ENCODE peak calls at places on chromosome 6, in six cellular contexts. One of them, this sample, is unnamed.

GRCh38 chr6:163306000-163306399 is 108.5 kb upstream of the QKI start:
- DNase-seq in psoas muscle: no peak
- DNase-seq in upper lobe of right lung: no peak
- DNase-seq in mesenchymal stem cell: no peak
- DNase-seq in mammary epithelial cell: no peak
- DNase-seq in effector memory CD4-positive, alpha-beta T cell: no peak
- DNase-seq in this sample: no peak

GRCh38 chr6:5422321-5422915 is 161.1 kb downstream of the FARS2 start:
- DNase-seq in mesenchymal stem cell: peak; percentile 47
- DNase-seq in upper lobe of right lung: no peak
- DNase-seq in psoas muscle: no peak
- DNase-seq in effector memory CD4-positive, alpha-beta T cell: no peak
- DNase-seq in mammary epithelial cell: peak; percentile 14
- DNase-seq in this sample: no peak

GRCh38 chr6:46925563-46926253 is 4.0 kb upstream of the ADGRF5 start:
- DNase-seq in psoas muscle: peak; percentile 38
- DNase-seq in mesenchymal stem cell: peak; percentile 66
- DNase-seq in mammary epithelial cell: peak; percentile 71
- DNase-seq in upper lobe of right lung: peak; percentile 78
- DNase-seq in effector memory CD4-positive, alpha-beta T cell: no peak
- DNase-seq in this sample: no peak

GRCh38 chr6:71181565-71181964 is 107.0 kb upstream of the OGFRL1 start:
- DNase-seq in mesenchymal stem cell: peak; percentile 62
- DNase-seq in psoas muscle: no peak
- DNase-seq in effector memory CD4-positive, alpha-beta T cell: no peak
- DNase-seq in mammary epithelial cell: peak; percentile 81
- DNase-seq in upper lobe of right lung: no peak
- DNase-seq in this sample: no peak

GRCh38 chr6:132491303-132491702 is 21.6 kb downstream of the STX7 start:
- DNase-seq in mesenchymal stem cell: no peak
- DNase-seq in effector memory CD4-positive, alpha-beta T cell: no peak
- DNase-seq in upper lobe of right lung: no peak
- DNase-seq in mammary epithelial cell: no peak
- DNase-seq in psoas muscle: peak; percentile 33
- DNase-seq in this sample: no peak

GRCh38 chr6:3063733-3064700 is 4.3 kb upstream of the RIPK1 start:
- DNase-seq in mammary epithelial cell: peak; percentile 89
- DNase-seq in upper lobe of right lung: peak; percentile 98
- DNase-seq in mesenchymal stem cell: peak; percentile 96
- DNase-seq in effector memory CD4-positive, alpha-beta T cell: peak; percentile 83
- DNase-seq in psoas muscle: peak; percentile 95
- DNase-seq in this sample: peak; percentile 85

GRCh38 chr6:18031189-18031588 is 43.8 kb upstream of the KIF13A start:
- DNase-seq in effector memory CD4-positive, alpha-beta T cell: no peak
- DNase-seq in psoas muscle: no peak
- DNase-seq in mammary epithelial cell: no peak
- DNase-seq in upper lobe of right lung: no peak
- DNase-seq in mesenchymal stem cell: no peak
- DNase-seq in this sample: no peak

GRCh38 chr6:156977527-156978291 is 200.5 kb downstream of the ARID1B start:
- DNase-seq in effector memory CD4-positive, alpha-beta T cell: no peak
- DNase-seq in upper lobe of right lung: no peak
- DNase-seq in mesenchymal stem cell: no peak
- DNase-seq in mammary epithelial cell: peak; percentile 46
- DNase-seq in psoas muscle: no peak
- DNase-seq in this sample: no peak

GRCh38 chr6:143427109-143427817 is 23.2 kb downstream of the ADAT2 start:
- DNase-seq in psoas muscle: peak; percentile 55
- DNase-seq in effector memory CD4-positive, alpha-beta T cell: peak; percentile 47
- DNase-seq in mammary epithelial cell: peak; percentile 70
- DNase-seq in mesenchymal stem cell: peak; percentile 83
- DNase-seq in upper lobe of right lung: peak; percentile 85
- DNase-seq in this sample: peak; percentile 68

GRCh38 chr6:47655719-47656595 is 42.4 kb upstream of the ADGRF4 start:
- DNase-seq in mammary epithelial cell: peak; percentile 87
- DNase-seq in upper lobe of right lung: no peak
- DNase-seq in mesenchymal stem cell: peak; percentile 65
- DNase-seq in effector memory CD4-positive, alpha-beta T cell: no peak
- DNase-seq in psoas muscle: peak; percentile 16
- DNase-seq in this sample: no peak

GRCh38 chr6:158565122-158565429 is 5.2 kb downstream of the TMEM181 start:
- DNase-seq in psoas muscle: no peak
- DNase-seq in effector memory CD4-positive, alpha-beta T cell: no peak
- DNase-seq in mesenchymal stem cell: no peak
- DNase-seq in upper lobe of right lung: no peak
- DNase-seq in mammary epithelial cell: no peak
- DNase-seq in this sample: no peak

GRCh38 chr6:31621320-31621939 is 915 bp downstream of the PRRC2A start:
- DNase-seq in upper lobe of right lung: no peak
- DNase-seq in mammary epithelial cell: no peak
- DNase-seq in mesenchymal stem cell: peak; percentile 24
- DNase-seq in psoas muscle: no peak
- DNase-seq in effector memory CD4-positive, alpha-beta T cell: no peak
- DNase-seq in this sample: no peak

GRCh38 chr6:112839525-112839961 is 492.4 kb downstream of the RFPL4B start:
- DNase-seq in mammary epithelial cell: peak; percentile 42
- DNase-seq in psoas muscle: no peak
- DNase-seq in mesenchymal stem cell: peak; percentile 82
- DNase-seq in upper lobe of right lung: no peak
- DNase-seq in effector memory CD4-positive, alpha-beta T cell: no peak
- DNase-seq in this sample: no peak

GRCh38 chr6:7138921-7139358 is 31.2 kb downstream of the RREB1 start:
- DNase-seq in effector memory CD4-positive, alpha-beta T cell: peak; percentile 33
- DNase-seq in mesenchymal stem cell: no peak
- DNase-seq in psoas muscle: no peak
- DNase-seq in mammary epithelial cell: peak; percentile 49
- DNase-seq in upper lobe of right lung: no peak
- DNase-seq in this sample: peak; percentile 15

GRCh38 chr6:40585661-40586269 is 1.4 kb downstream of the LRFN2 start:
- DNase-seq in mesenchymal stem cell: peak; percentile 9
- DNase-seq in effector memory CD4-positive, alpha-beta T cell: no peak
- DNase-seq in psoas muscle: no peak
- DNase-seq in mammary epithelial cell: no peak
- DNase-seq in upper lobe of right lung: no peak
- DNase-seq in this sample: no peak

GRCh38 chr6:3314176-3314575 is 55.4 kb downstream of the PSMG4 start:
- DNase-seq in effector memory CD4-positive, alpha-beta T cell: no peak
- DNase-seq in mammary epithelial cell: no peak
- DNase-seq in psoas muscle: no peak
- DNase-seq in mesenchymal stem cell: no peak
- DNase-seq in upper lobe of right lung: no peak
- DNase-seq in this sample: no peak

GRCh38 chr6:160275511-160276003 is 16.9 kb upstream of the SLC22A2 start:
- DNase-seq in mammary epithelial cell: no peak
- DNase-seq in effector memory CD4-positive, alpha-beta T cell: no peak
- DNase-seq in psoas muscle: peak; percentile 83
- DNase-seq in upper lobe of right lung: no peak
- DNase-seq in mesenchymal stem cell: no peak
- DNase-seq in this sample: no peak

GRCh38 chr6:81844686-81845085 is 92.2 kb upstream of the TENT5A start:
- DNase-seq in mammary epithelial cell: no peak
- DNase-seq in psoas muscle: no peak
- DNase-seq in upper lobe of right lung: no peak
- DNase-seq in effector memory CD4-positive, alpha-beta T cell: no peak
- DNase-seq in mesenchymal stem cell: no peak
- DNase-seq in this sample: no peak

GRCh38 chr6:119037941-119038623 is 40.4 kb downstream of the FAM184A start:
- DNase-seq in mammary epithelial cell: no peak
- DNase-seq in psoas muscle: no peak
- DNase-seq in upper lobe of right lung: no peak
- DNase-seq in effector memory CD4-positive, alpha-beta T cell: no peak
- DNase-seq in mesenchymal stem cell: no peak
- DNase-seq in this sample: no peak

GRCh38 chr6:128216917-128217316 is 303.5 kb downstream of the PTPRK start:
- DNase-seq in effector memory CD4-positive, alpha-beta T cell: no peak
- DNase-seq in psoas muscle: no peak
- DNase-seq in mammary epithelial cell: no peak
- DNase-seq in mesenchymal stem cell: no peak
- DNase-seq in upper lobe of right lung: no peak
- DNase-seq in this sample: no peak

GRCh38 chr6:27791182-27791939 is 120.8 kb downstream of the OR2B2 start:
- DNase-seq in psoas muscle: peak; percentile 46
- DNase-seq in mesenchymal stem cell: peak; percentile 86
- DNase-seq in mammary epithelial cell: peak; percentile 85
- DNase-seq in upper lobe of right lung: no peak
- DNase-seq in effector memory CD4-positive, alpha-beta T cell: no peak
- DNase-seq in this sample: no peak

GRCh38 chr6:22330941-22331340 is 34.1 kb upstream of the PRL start:
- DNase-seq in mesenchymal stem cell: no peak
- DNase-seq in upper lobe of right lung: no peak
- DNase-seq in mammary epithelial cell: no peak
- DNase-seq in effector memory CD4-positive, alpha-beta T cell: no peak
- DNase-seq in psoas muscle: no peak
- DNase-seq in this sample: no peak
- H3K9me3 ChIP-seq in mesenchymal stem cell: no peaks in the 10 kb centered on the region
- H3K9me3 ChIP-seq in upper lobe of right lung: no peaks in the 10 kb centered on the region
- H3K9me3 ChIP-seq in mammary epithelial cell: no peaks in the 10 kb centered on the region
- H3K9me3 ChIP-seq in effector memory CD4-positive, alpha-beta T cell: no peaks in the 10 kb centered on the region
- H3K9me3 ChIP-seq in psoas muscle: no peaks in the 10 kb centered on the region
- H3K9me3 ChIP-seq in this sample: no peaks in the 10 kb centered on the region

GRCh38 chr6:352896-353470 is 38.6 kb upstream of the IRF4 start:
- DNase-seq in mesenchymal stem cell: no peak
- DNase-seq in psoas muscle: no peak
- DNase-seq in effector memory CD4-positive, alpha-beta T cell: no peak
- DNase-seq in mammary epithelial cell: no peak
- DNase-seq in upper lobe of right lung: no peak
- DNase-seq in this sample: no peak

GRCh38 chr6:355373-355772 is 36.2 kb upstream of the IRF4 start:
- DNase-seq in psoas muscle: no peak
- DNase-seq in upper lobe of right lung: no peak
- DNase-seq in mesenchymal stem cell: no peak
- DNase-seq in mammary epithelial cell: no peak
- DNase-seq in effector memory CD4-positive, alpha-beta T cell: no peak
- DNase-seq in this sample: no peak

GRCh38 chr6:354631-355280 is 36.8 kb upstream of the IRF4 start:
- DNase-seq in effector memory CD4-positive, alpha-beta T cell: no peak
- DNase-seq in mammary epithelial cell: no peak
- DNase-seq in upper lobe of right lung: peak; percentile 66
- DNase-seq in mesenchymal stem cell: no peak
- DNase-seq in psoas muscle: no peak
- DNase-seq in this sample: no peak

GRCh38 chr6:352474-352873 is 39.1 kb upstream of the IRF4 start:
- DNase-seq in mesenchymal stem cell: no peak
- DNase-seq in psoas muscle: no peak
- DNase-seq in mammary epithelial cell: no peak
- DNase-seq in effector memory CD4-positive, alpha-beta T cell: no peak
- DNase-seq in upper lobe of right lung: peak; percentile 68
- DNase-seq in this sample: no peak

DNA sequence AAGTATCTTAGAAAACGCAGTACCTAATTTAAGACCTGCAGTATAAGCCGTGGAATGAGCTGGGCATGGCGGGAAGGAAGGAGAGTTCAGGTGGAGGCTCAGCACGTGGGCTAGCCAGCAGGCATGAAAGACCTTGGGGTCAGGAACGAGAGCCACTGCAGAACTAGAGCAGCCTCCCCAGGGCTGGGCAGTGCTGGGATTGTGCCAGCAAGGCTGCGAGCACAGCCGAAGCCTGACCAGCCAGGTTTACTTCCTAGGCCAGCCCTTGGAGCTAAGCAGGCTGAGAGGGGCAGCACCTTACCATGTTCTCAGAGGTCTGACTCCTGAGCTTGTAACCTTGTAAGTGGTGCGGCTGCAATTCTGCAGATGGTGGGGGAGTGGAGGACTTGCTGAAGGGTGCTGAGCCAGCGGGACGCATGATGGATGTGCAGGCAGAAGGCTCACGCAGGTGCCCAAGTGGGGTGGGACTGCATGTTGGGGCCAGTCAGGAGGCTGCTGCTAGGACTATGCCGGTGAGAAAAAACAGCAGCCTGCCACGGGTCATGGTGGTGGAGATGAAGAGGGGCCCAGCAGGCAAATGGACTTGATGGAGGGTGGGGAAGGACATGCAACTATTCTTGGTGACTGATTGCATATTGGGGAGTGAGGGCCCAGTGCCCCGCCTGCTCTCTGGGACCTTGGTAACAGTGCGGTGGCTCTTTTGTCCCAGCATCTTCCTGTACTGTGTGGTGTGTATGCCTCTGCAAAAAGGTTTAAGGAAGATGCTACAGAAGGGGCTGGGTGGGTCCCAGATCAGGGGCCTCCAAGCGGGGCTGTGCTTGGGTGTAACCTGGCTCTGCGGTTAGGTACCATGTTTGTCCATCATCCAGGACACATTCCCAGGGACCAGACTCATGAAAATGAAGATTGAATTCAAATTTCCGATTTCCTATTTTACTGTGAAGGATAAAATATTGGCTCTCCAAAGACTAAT is 37.6 kb upstream of the IRF4 start:
- DNase-seq in psoas muscle: no peak
- DNase-seq in upper lobe of right lung: peak; percentile 68
- DNase-seq in mammary epithelial cell: no peak
- DNase-seq in effector memory CD4-positive, alpha-beta T cell: no peak
- DNase-seq in mesenchymal stem cell: no peak
- DNase-seq in this sample: no peak
- H3K9me3 ChIP-seq in psoas muscle: no peaks in the 10 kb centered on the region
- H3K9me3 ChIP-seq in upper lobe of right lung: no peaks in the 10 kb centered on the region
- H3K9me3 ChIP-seq in mammary epithelial cell: peaks cover 16% of the 10 kb centered on the region
- H3K9me3 ChIP-seq in effector memory CD4-positive, alpha-beta T cell: no peaks in the 10 kb centered on the region
- H3K9me3 ChIP-seq in mesenchymal stem cell: no peaks in the 10 kb centered on the region
- H3K9me3 ChIP-seq in this sample: no peaks in the 10 kb centered on the region

DNA sequence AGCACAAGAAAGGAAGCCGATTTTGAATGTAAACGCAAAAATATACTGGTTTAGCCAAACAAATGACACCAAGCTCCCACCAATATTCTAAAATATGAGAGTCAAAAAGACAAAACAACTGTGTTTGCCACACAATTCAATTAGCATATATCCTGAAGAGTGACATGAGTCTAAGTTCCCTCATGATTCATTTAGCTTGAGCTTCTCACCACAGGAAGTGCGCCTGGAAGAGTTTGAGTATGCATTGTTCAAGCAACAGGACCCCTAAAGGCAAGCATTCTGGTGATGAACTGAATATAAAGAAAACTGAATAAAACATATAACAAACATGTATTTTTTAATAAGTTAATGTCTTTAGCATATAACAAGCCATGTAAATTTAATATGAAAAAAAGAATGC is 115.2 kb upstream of the RUNX2 start:
- DNase-seq in effector memory CD4-positive, alpha-beta T cell: no peak
- DNase-seq in mesenchymal stem cell: no peak
- DNase-seq in upper lobe of right lung: no peak
- DNase-seq in mammary epithelial cell: peak; percentile 2
- DNase-seq in psoas muscle: no peak
- DNase-seq in this sample: no peak
- H3K9me3 ChIP-seq in effector memory CD4-positive, alpha-beta T cell: no peaks in the 10 kb centered on the region
- H3K9me3 ChIP-seq in mesenchymal stem cell: peaks cover 17% of the 10 kb centered on the region
- H3K9me3 ChIP-seq in upper lobe of right lung: peaks cover 4% of the 10 kb centered on the region
- H3K9me3 ChIP-seq in mammary epithelial cell: no peaks in the 10 kb centered on the region
- H3K9me3 ChIP-seq in psoas muscle: peaks cover 18% of the 10 kb centered on the region
- H3K9me3 ChIP-seq in this sample: no peaks in the 10 kb centered on the region

DNA sequence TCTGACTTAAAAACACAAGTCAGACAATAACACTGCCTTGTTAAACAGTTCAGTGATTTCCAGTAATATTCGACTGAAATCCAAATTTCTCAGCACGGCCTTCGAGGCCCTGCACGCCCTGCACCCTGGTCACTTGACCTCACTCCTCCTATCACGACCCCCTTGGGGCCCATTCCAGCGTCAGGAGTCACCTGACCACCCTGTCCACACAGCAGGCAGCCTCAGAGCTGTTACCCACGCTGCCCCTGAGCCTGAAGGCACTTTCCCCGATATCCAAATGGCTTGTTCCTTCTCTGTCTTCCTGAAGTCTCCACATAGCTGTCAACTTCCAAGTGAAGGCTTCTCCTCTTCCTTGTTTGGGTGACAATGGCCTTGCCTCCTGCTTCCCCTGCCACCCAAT is 33.1 kb upstream of the SMOC2 start:
- DNase-seq in effector memory CD4-positive, alpha-beta T cell: no peak
- DNase-seq in mesenchymal stem cell: no peak
- DNase-seq in upper lobe of right lung: no peak
- DNase-seq in psoas muscle: no peak
- DNase-seq in mammary epithelial cell: no peak
- DNase-seq in this sample: no peak
- H3K9me3 ChIP-seq in effector memory CD4-positive, alpha-beta T cell: no peaks in the 10 kb centered on the region
- H3K9me3 ChIP-seq in mesenchymal stem cell: no peaks in the 10 kb centered on the region
- H3K9me3 ChIP-seq in upper lobe of right lung: no peaks in the 10 kb centered on the region
- H3K9me3 ChIP-seq in psoas muscle: no peaks in the 10 kb centered on the region
- H3K9me3 ChIP-seq in mammary epithelial cell: peaks cover 36% of the 10 kb centered on the region
- H3K9me3 ChIP-seq in this sample: no peaks in the 10 kb centered on the region